ENCODE peak calls at places on chromosomes 16 and 17, in four cellular contexts. One of them, this sample, is unnamed.
A peak's percentile ranks its signal among the peaks of the same experiment; 100 is the strongest.

GRCh38 chr16:16101585-16101984 is 121.7 kb downstream of the ABCC6 start:
- DNase-seq in mesenchymal stem cell: no peak
- DNase-seq in tibial nerve: no peak
- DNase-seq in psoas muscle: no peak
- DNase-seq in this sample: no peak

GRCh38 chr17:1474402-1475189 is 17.9 kb downstream of the MYO1C start:
- DNase-seq in mesenchymal stem cell: no peak
- DNase-seq in tibial nerve: no peak
- DNase-seq in psoas muscle: no peak
- DNase-seq in this sample: no peak

GRCh38 chr17:83180996-83181481 is 101.6 kb downstream of the METRNL start:
- DNase-seq in mesenchymal stem cell: no peak
- DNase-seq in tibial nerve: peak; percentile 4
- DNase-seq in psoas muscle: no peak
- DNase-seq in this sample: no peak

GRCh38 chr17:31754239-31754945 is 104.7 kb downstream of the COPRS start:
- DNase-seq in tibial nerve: no peak
- DNase-seq in psoas muscle: no peak
- DNase-seq in mesenchymal stem cell: peak; percentile 93
- DNase-seq in this sample: no peak

GRCh38 chr17:27320222-27320560 is 26.3 kb downstream of the WSB1 start:
- DNase-seq in tibial nerve: no peak
- DNase-seq in mesenchymal stem cell: no peak
- DNase-seq in psoas muscle: no peak
- DNase-seq in this sample: no peak

GRCh38 chr17:68288375-68288774 is 2.6 kb downstream of the SLC16A6 start:
- DNase-seq in mesenchymal stem cell: peak; percentile 26
- DNase-seq in tibial nerve: no peak
- DNase-seq in psoas muscle: no peak
- DNase-seq in this sample: no peak

GRCh38 chr16:89695875-89696597 is 5.5 kb downstream of the SPATA2L start:
- DNase-seq in psoas muscle: peak; percentile 50
- DNase-seq in mesenchymal stem cell: no peak
- DNase-seq in tibial nerve: no peak
- DNase-seq in this sample: no peak

GRCh38 chr17:70251704-70252103 is 82.4 kb downstream of the KCNJ2 start:
- DNase-seq in tibial nerve: no peak
- DNase-seq in psoas muscle: no peak
- DNase-seq in mesenchymal stem cell: no peak
- DNase-seq in this sample: no peak

GRCh38 chr17:8724451-8724850 is 20.2 kb downstream of the CCDC42 start:
- DNase-seq in mesenchymal stem cell: no peak
- DNase-seq in tibial nerve: no peak
- DNase-seq in psoas muscle: no peak
- DNase-seq in this sample: no peak

GRCh38 chr17:36525113-36525512 is 9.6 kb downstream of the MYO19 start:
- DNase-seq in tibial nerve: no peak
- DNase-seq in mesenchymal stem cell: no peak
- DNase-seq in psoas muscle: no peak
- DNase-seq in this sample: no peak

GRCh38 chr16:69610356-69610755 is 44.6 kb downstream of the NFAT5 start:
- DNase-seq in psoas muscle: no peak
- DNase-seq in tibial nerve: no peak
- DNase-seq in mesenchymal stem cell: no peak
- DNase-seq in this sample: no peak

GRCh38 chr17:39867891-39868553 is at the start of gene ZPBP2:
- DNase-seq in mesenchymal stem cell: no peak
- DNase-seq in tibial nerve: no peak
- DNase-seq in psoas muscle: no peak
- DNase-seq in this sample: no peak

GRCh38 chr16:69294051-69294450 is 17.1 kb upstream of the VPS4A start:
- DNase-seq in mesenchymal stem cell: no peak
- DNase-seq in tibial nerve: no peak
- DNase-seq in psoas muscle: no peak
- DNase-seq in this sample: no peak

GRCh38 chr17:41975099-41976083 is 8.8 kb downstream of the CNP start:
- DNase-seq in psoas muscle: peak; percentile 31
- DNase-seq in tibial nerve: no peak
- DNase-seq in mesenchymal stem cell: no peak
- DNase-seq in this sample: no peak

GRCh38 chr16:50858877-50859627 is 117.2 kb downstream of the CYLD start:
- DNase-seq in psoas muscle: no peak
- DNase-seq in tibial nerve: no peak
- DNase-seq in mesenchymal stem cell: no peak
- DNase-seq in this sample: no peak

GRCh38 chr17:48605991-48606891 is 1.5 kb upstream of the HOXB6 start:
- DNase-seq in psoas muscle: no peak
- DNase-seq in mesenchymal stem cell: peak; percentile 92
- DNase-seq in tibial nerve: no peak
- DNase-seq in this sample: no peak

GRCh38 chr17:50260501-50260911 is 13.8 kb upstream of the TMEM92 start:
- DNase-seq in tibial nerve: no peak
- DNase-seq in mesenchymal stem cell: no peak
- DNase-seq in psoas muscle: no peak
- DNase-seq in this sample: no peak

DNA sequence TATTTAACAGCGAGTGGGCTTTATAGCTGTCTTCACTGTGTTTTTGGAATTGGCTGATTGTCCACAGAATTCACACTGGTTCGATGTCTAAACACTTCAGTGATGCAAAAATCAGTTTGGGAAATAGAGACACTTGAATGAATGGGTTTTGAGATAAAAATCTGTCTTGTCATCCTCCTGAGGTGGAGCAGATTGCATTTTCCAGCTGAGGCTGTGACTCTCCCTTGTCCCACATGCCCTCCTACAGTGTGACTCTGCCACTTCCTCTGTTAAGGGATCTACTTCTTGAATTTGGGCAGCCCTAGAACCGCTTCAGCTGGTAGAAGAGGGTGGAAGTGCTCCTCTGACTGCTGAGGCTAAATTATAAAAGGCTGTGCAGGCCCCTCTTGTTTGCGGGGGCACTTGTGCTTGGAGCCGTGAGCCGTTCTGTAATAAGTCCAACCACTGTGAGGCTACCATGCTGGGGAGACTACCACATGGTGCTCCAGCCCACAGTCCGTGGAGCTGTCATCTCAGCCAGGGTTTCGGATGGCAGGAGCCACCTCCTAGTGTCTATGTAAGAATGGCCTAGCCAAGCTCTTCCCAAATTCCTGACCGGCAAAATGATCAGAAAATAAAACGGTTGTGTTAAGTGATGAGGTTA is 175.9 kb downstream of the SPECC1 start:
- DNase-seq in tibial nerve: no peak
- DNase-seq in psoas muscle: no peak
- DNase-seq in mesenchymal stem cell: peak; percentile 59
- DNase-seq in this sample: no peak
- H3K4me1 ChIP-seq in tibial nerve: no peaks in the 10 kb centered on the region
- H3K4me1 ChIP-seq in psoas muscle: no peaks in the 10 kb centered on the region
- H3K4me1 ChIP-seq in mesenchymal stem cell: peaks cover 15% of the 10 kb centered on the region
- H3K4me1 ChIP-seq in this sample: no peaks in the 10 kb centered on the region

DNA sequence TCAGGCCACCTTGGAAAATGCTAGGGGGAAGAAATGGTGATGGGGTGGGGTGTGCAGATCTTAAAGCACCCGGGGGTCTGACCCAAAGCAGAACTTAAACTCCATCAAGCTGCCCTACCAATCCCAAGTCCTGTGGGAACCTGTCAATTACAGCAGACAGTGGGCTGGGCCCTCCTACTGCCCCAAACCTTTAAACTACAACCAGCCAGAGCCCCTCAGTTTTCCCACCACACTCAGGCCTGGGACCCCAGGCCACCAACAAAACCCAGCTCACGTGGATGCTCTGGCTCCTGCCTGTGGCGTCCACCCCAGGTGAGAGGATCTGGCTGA is 2.7 kb downstream of the MYO18A start:
- DNase-seq in psoas muscle: no peak
- DNase-seq in tibial nerve: no peak
- DNase-seq in mesenchymal stem cell: no peak
- DNase-seq in this sample: no peak
- H3K4me1 ChIP-seq in psoas muscle: peaks cover 13% of the 10 kb centered on the region
- H3K4me1 ChIP-seq in tibial nerve: no peaks in the 10 kb centered on the region
- H3K4me1 ChIP-seq in mesenchymal stem cell: peaks cover 34% of the 10 kb centered on the region
- H3K4me1 ChIP-seq in this sample: peaks cover 7% of the 10 kb centered on the region

DNA sequence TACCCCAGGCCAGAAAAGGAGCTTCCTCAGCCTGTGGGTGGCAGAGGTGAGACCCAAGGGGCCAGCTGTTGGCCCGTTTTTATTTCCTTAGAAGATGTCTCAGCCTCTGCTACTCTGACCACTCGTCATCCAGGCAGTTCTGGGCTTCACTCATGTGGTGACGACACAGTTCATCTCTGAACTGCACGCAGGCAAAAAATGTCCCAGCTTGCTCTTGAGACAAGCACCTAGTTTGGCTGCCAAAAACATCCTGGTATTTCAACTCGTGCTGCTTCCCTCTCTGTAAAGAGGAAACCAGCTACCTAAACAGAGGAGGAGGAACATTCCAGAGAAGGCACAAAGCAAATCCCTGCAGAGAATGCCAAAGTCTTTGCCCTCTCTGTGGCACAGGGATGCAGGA is 125.7 kb downstream of the XYLT1 start:
- DNase-seq in tibial nerve: no peak
- DNase-seq in psoas muscle: peak; percentile 75
- DNase-seq in mesenchymal stem cell: no peak
- DNase-seq in this sample: no peak
- H3K4me1 ChIP-seq in tibial nerve: no peaks in the 10 kb centered on the region
- H3K4me1 ChIP-seq in psoas muscle: peaks cover 13% of the 10 kb centered on the region
- H3K4me1 ChIP-seq in mesenchymal stem cell: no peaks in the 10 kb centered on the region
- H3K4me1 ChIP-seq in this sample: peaks cover 40% of the 10 kb centered on the region

DNA sequence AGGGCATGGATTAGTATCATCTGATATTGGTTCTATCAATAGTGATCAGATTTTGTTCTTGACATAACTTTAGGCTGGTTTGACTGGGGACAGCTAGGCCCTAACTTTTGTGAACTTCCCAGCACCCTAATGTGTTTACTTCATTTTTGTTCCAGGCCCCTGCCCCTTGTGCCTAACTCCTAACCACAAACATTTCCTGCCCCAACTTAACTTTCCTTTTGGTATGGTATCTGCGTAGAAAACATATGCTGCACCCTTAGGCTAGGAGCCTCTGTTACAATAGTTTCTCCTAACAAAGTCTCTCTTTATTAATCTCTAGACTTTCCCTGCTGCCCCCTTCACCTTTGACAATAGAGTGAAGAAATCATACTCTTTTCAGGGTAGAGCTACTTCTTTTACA is 2.5 kb downstream of the ADPRM start:
- DNase-seq in tibial nerve: no peak
- DNase-seq in psoas muscle: no peak
- DNase-seq in mesenchymal stem cell: peak; percentile 41
- DNase-seq in this sample: no peak
- H3K4me1 ChIP-seq in tibial nerve: no peaks in the 10 kb centered on the region
- H3K4me1 ChIP-seq in psoas muscle: peaks cover 14% of the 10 kb centered on the region
- H3K4me1 ChIP-seq in mesenchymal stem cell: peaks cover 9% of the 10 kb centered on the region
- H3K4me1 ChIP-seq in this sample: peaks cover 44% of the 10 kb centered on the region

This sample was measured in effector memory CD4-positive, alpha-beta T cell.